ENCODE peak calls at places on chromosomes 16 and 17, in four cellular contexts. V, B, C and G are unnamed samples.

GRCh38 chr16:85004587-85005205 is 6.6 kb downstream of the ZDHHC7 start:
- DNase-seq in V (no peak), C (no peak), B (no peak), G (no peak)

GRCh38 chr16:22092143-22092933 is at the start of gene VWA3A:
- DNase-seq in C (no peak), V (peak; percentile 64), B (no peak), G (no peak)

GRCh38 chr17:27457731-27458523 is 1.7 kb downstream of the KSR1 start:
- DNase-seq in B (no peak), V (no peak), C (no peak), G (peak; percentile 92)

GRCh38 chr17:45243750-45244149 is 18.1 kb downstream of the SPATA32 start:
- DNase-seq in C (no peak), B (no peak), V (no peak), G (no peak)

GRCh38 chr16:85202631-85203461 is 90.6 kb upstream of the CIBAR2 start:
- DNase-seq in V (no peak), B (no peak), C (no peak), G (no peak)

GRCh38 chr17:20089795-20090547 is 80.8 kb downstream of the SPECC1 start:
- DNase-seq in B (no peak), C (no peak), V (no peak), G (no peak)

GRCh38 chr17:1083451-1084187 is 86.7 kb downstream of the TIMM22 start:
- DNase-seq in V (no peak), C (no peak), B (no peak), G (no peak)

GRCh38 chr17:3636908-3637373 is 381 bp downstream of the CTNS start:
- DNase-seq in B (no peak), C (no peak), V (no peak), G (no peak)

GRCh38 chr16:324451-325334 is 27.8 kb downstream of the AXIN1 start:
- DNase-seq in C (no peak), B (peak; percentile 89), V (no peak), G (no peak)

GRCh38 chr16:78689031-78689430 is 589.6 kb downstream of the WWOX start:
- DNase-seq in B (no peak), C (no peak), V (no peak), G (peak; percentile 31)

GRCh38 chr16:84724619-84725307 is 25.0 kb downstream of the USP10 start:
- DNase-seq in C (no peak), B (no peak), V (no peak), G (no peak)

GRCh38 chr17:48611681-48612455 is 1.1 kb upstream of the HOXB7 start:
- DNase-seq in V (no peak), B (no peak), C (no peak), G (no peak)

GRCh38 chr16:72939247-72939646 is 108.7 kb downstream of the ZFHX3 start:
- DNase-seq in C (no peak), B (no peak), V (no peak), G (no peak)

GRCh38 chr16:57194512-57194911 is 8.4 kb downstream of the RSPRY1 start:
- DNase-seq in C (no peak), V (no peak), B (no peak), G (peak; percentile 96)

GRCh38 chr16:30901201-30902069 is 5.0 kb downstream of the CTF1 start:
- DNase-seq in V (no peak), C (no peak), B (no peak), G (peak; percentile 26)

GRCh38 chr16:3089717-3090592 is 9.1 kb downstream of the ZSCAN10 start:
- DNase-seq in V (no peak), B (no peak), C (no peak), G (no peak)

GRCh38 chr16:24257965-24258364 is 1.8 kb downstream of the CACNG3 start:
- DNase-seq in C (no peak), V (no peak), B (no peak), G (no peak)

GRCh38 chr17:38867179-38867994 is 2.5 kb upstream of the LASP1 start:
- DNase-seq in B (peak; percentile 58), C (peak; percentile 73), V (peak; percentile 86), G (peak; percentile 77)

GRCh38 chr16:85707528-85708095 is 18.9 kb upstream of the GINS2 start:
- DNase-seq in B (no peak), C (no peak), V (no peak), G (no peak)

GRCh38 chr17:73156166-73156840 is 8.5 kb upstream of the SSTR2 start:
- DNase-seq in C (no peak), B (peak; percentile 80), V (peak; percentile 89), G (peak; percentile 70)

GRCh38 chr17:35051579-35052239 is 11.8 kb downstream of the RFFL start:
- DNase-seq in C (no peak), B (no peak), V (no peak), G (peak; percentile 78)

GRCh38 chr17:43662432-43663141 is 865 bp upstream of the MEOX1 start:
- DNase-seq in C (peak; percentile 75), B (no peak), V (no peak), G (no peak)

GRCh38 chr17:38326996-38327792 is 16.6 kb downstream of the GPR179 start:
- DNase-seq in B (no peak), C (no peak), V (no peak), G (no peak)

GRCh38 chr17:13812350-13812749 is 210.6 kb upstream of the HS3ST3A1 start:
- DNase-seq in C (no peak), V (no peak), B (no peak), G (no peak)

GRCh38 chr16:7364054-7364407 is 31.4 kb downstream of the RBFOX1 start:
- DNase-seq in C (no peak), V (no peak), B (no peak), G (no peak)

GRCh38 chr16:74995986-74996385 is 2.8 kb upstream of the ZNRF1 start:
- DNase-seq in V (no peak), C (no peak), B (no peak), G (no peak)

GRCh38 chr17:69030145-69030544 is 30.6 kb downstream of the ABCA9 start:
- DNase-seq in B (no peak), V (no peak), C (no peak), G (no peak)

GRCh38 chr17:79626156-79626890 is 15.5 kb upstream of the RBFOX3 start:
- DNase-seq in V (peak; percentile 49), C (no peak), B (no peak), G (no peak)
- TF ChIP-seq CBX5 in V (no peak), C (no peak), B (no peak), G (no peak)

DNA sequence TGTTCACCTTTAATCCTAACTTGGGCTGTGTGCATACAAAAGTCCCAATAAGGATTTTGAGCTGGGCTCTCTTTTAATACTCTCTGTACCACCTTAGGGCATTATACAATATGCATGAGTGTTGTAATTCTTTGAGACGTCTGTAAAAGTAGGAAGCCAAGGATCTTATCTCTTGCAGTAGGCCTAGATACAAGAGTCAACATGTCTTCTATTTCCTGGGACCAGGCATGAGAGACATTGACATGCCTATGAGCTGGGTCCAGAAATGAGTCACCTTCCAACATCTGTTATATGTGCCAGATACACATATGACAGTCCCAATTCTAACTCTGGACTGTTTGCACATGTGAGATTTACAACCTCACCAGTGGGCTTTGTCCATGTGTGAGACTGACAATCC is 1911.2 kb downstream of the TP53TG3F start:
- DNase-seq in B (no peak), V (no peak), C (no peak), G (no peak)
- H3K9me3 ChIP-seq in B (peaks cover 2% of the 10 kb centered on the region), V (peaks cover 75% of the 10 kb centered on the region), C (no peaks in the 10 kb centered on the region), G (peaks cover 93% of the 10 kb centered on the region)

GRCh38 chr17:32487460-32488176 is 825 bp downstream of the CDK5R1 start:
- DNase-seq in C (no peak), V (no peak), B (peak; percentile 37), G (no peak)
- TF ChIP-seq CBX5 in C (no peak), V (no peak), B (no peak), G (no peak)

GRCh38 chr17:5179003-5179402 is 12.7 kb downstream of the ZNF594 start:
- DNase-seq in V (no peak), B (no peak), C (no peak), G (no peak)
- H3K9me3 ChIP-seq in V (peaks cover 78% of the 10 kb centered on the region), B (peaks cover 25% of the 10 kb centered on the region), C (peaks cover 44% of the 10 kb centered on the region), G (peaks cover 28% of the 10 kb centered on the region)

DNA sequence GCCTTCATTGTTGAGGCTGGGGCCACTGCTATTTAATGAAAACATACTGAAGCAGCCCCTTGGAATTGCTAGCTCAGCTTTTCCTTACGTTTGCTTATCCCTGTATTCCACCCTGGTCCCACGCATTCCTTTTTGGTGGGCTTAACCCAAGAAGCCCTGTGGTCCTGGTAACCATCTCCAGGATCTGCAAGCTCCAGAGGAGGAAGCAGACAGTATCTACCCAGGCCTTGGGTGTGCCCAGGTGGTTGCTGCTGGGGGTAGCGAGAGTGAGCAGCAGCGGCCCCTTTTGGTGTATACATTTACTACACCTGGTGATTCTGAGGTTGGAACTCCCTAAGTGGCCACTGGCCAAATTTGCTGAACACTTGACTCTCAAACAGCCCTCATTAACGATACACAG is 97.7 kb downstream of the CBLN1 start:
- DNase-seq in C (no peak), V (peak; percentile 85), B (peak; percentile 35), G (peak; percentile 20)
- TF ChIP-seq CBX5 in C (no peak), V (no peak), B (no peak), G (no peak)

GRCh38 chr16:35174006-35174405 is 1714.6 kb downstream of the TP53TG3F start:
- DNase-seq in B (no peak), V (no peak), C (no peak), G (no peak)
- H3K9me3 ChIP-seq in B (no peaks in the 10 kb centered on the region), V (peaks cover 73% of the 10 kb centered on the region), C (no peaks in the 10 kb centered on the region), G (peaks cover 76% of the 10 kb centered on the region)

DNA sequence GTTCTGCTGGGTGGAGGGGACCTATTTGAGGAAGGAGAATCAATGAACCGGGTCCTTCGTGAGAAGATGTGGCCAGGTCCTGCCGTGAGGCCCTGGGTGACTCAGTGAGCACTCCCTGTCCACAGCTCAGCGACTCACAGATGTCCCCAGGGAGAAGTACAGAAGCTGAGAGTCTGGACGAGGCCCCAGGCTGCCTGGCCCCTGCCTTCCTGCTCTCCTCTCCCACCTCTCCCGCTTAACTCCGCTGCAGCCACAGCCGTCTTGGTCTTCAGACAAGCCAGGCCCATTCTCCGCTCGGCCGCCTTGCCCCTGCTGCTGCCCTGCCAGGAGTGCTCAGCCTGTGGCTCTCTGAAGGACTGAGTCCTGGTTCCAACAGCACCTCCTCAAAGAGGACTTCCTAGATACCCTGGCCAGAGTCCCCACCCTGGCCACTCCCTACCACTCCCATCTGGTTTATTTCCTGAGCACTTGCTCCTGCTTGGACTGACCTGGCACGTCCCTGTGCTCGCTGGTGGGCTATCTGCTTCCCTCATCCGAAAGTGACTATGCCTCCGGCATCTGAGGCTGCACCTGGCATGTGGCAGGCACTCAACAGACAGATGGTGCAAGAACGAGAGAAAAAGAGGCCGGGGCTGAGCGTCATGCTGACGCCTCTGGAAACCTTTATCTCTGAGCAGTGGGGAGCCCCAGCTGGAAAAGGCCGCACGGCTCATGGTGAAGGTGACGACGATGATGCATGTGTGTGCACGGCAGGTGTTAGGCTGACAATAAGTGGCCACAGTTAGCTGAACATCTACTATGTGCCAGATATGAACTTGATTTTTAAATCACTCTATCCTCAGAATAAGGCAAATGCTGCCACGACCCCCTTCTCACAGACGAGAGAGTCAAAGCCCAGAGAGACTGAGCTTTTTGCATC is 9.2 kb upstream of the TNFRSF13B start:
- DNase-seq in V (peak; percentile 43), C (peak; percentile 84), B (no peak), G (no peak)
- TF ChIP-seq CBX5 in V (no peak), C (no peak), B (no peak), G (no peak)